ENCODE peak calls at places on chromosomes 11 and 22, in six cellular contexts. X, D, P, S, M and A are unnamed samples.

GRCh38 chr11:109229682-109230081 is 192.3 kb upstream of the C11orf87 start:
- DNase-seq in P (no peak), D (no peak), S (no peak), X (no peak), M (no peak), A (no peak)

GRCh38 chr11:7495997-7496545 is 10.8 kb downstream of the OLFML1 start:
- DNase-seq in D (no peak), X (no peak), S (no peak), M (peak), P (no peak), A (no peak)

GRCh38 chr11:77506857-77507256 is 33.0 kb upstream of the PAK1 start:
- DNase-seq in M (no peak), S (no peak), X (no peak), D (no peak), P (peak), A (no peak)

GRCh38 chr11:130020323-130020722 is 17.7 kb upstream of the PRDM10 start:
- DNase-seq in P (no peak), M (no peak), D (no peak), X (no peak), S (no peak), A (no peak)

GRCh38 chr11:68377389-68377795 is 65.0 kb downstream of the LRP5 start:
- DNase-seq in X (no peak), M (no peak), S (no peak), D (no peak), P (no peak), A (no peak)

GRCh38 chr11:107825875-107826274 is 32.7 kb downstream of the SLC35F2 start:
- DNase-seq in P (no peak), X (no peak), D (no peak), S (no peak), M (no peak), A (no peak)

GRCh38 chr11:93279911-93280347 is 50.6 kb upstream of the DEUP1 start:
- DNase-seq in X (no peak), P (no peak), S (no peak), M (peak), D (peak), A (no peak)

GRCh38 chr11:107397357-107397756 is 60.3 kb downstream of the CWF19L2 start:
- DNase-seq in D (peak), X (no peak), S (no peak), P (no peak), M (no peak), A (no peak)

GRCh38 chr11:61972796-61973602 is 5.6 kb upstream of the FTH1 start:
- DNase-seq in M (no peak), X (peak), S (no peak), P (no peak), D (no peak), A (no peak)

GRCh38 chr11:123253909-123254308 is 58.9 kb upstream of the CLMP start:
- DNase-seq in D (no peak), X (no peak), P (no peak), M (no peak), S (no peak), A (no peak)

GRCh38 chr11:118211006-118211405 is 13.8 kb downstream of the JAML start:
- DNase-seq in S (peak), D (no peak), M (no peak), P (peak), X (no peak), A (no peak)

GRCh38 chr11:117449111-117449693 is 121.5 kb downstream of the CEP164 start:
- DNase-seq in P (no peak), S (no peak), D (no peak), X (no peak), M (no peak), A (no peak)

GRCh38 chr11:109264128-109264527 is 157.9 kb upstream of the C11orf87 start:
- DNase-seq in S (no peak), M (no peak), D (no peak), X (no peak), P (no peak), A (no peak)

GRCh38 chr22:45647532-45648225 is 24.0 kb upstream of the ATXN10 start:
- DNase-seq in M (no peak), P (no peak), D (no peak), S (no peak), X (no peak), A (peak)

GRCh38 chr22:21759631-21760030 is 24.0 kb upstream of the YPEL1 start:
- DNase-seq in P (no peak), M (no peak), S (no peak), X (no peak), D (no peak), A (no peak)

GRCh38 chr22:28799834-28800307 is 498 bp downstream of the XBP1 start:
- DNase-seq in S (peak), X (peak), M (no peak), P (peak), D (peak), A (no peak)

GRCh38 chr11:130737866-130738431 is 178.3 kb downstream of the SNX19 start:
- DNase-seq in D (no peak), P (peak), M (no peak), S (peak), X (peak), A (no peak)

GRCh38 chr11:1384206-1384965 is 5.3 kb upstream of the BRSK2 start:
- DNase-seq in X (no peak), D (no peak), S (no peak), P (no peak), M (no peak), A (no peak)

GRCh38 chr22:35630891-35631290 is 13.8 kb upstream of the MB start:
- DNase-seq in X (no peak), D (no peak), M (no peak), P (no peak), S (no peak), A (peak)

GRCh38 chr11:124481365-124482323 is 36.1 kb upstream of the OR8B8 start:
- DNase-seq in X (no peak), P (peak), S (peak), M (no peak), D (peak), A (no peak)

GRCh38 chr22:36027960-36028645 is 521 bp downstream of the RBFOX2 start:
- DNase-seq in D (peak), X (no peak), S (peak), M (no peak), P (no peak), A (peak)

GRCh38 chr22:43796567-43796966 is 15.5 kb downstream of the EFCAB6 start:
- DNase-seq in S (no peak), M (no peak), P (peak), D (peak), X (peak), A (no peak)

GRCh38 chr11:18495268-18495667 is 31.5 kb downstream of the TSG101 start:
- DNase-seq in X (no peak), P (no peak), S (no peak), D (no peak), M (no peak), A (no peak)

GRCh38 chr11:31764766-31765165 is 46.4 kb downstream of the PAX6 start:
- DNase-seq in S (no peak), X (no peak), M (no peak), D (no peak), P (no peak), A (no peak)

GRCh38 chr11:57476883-57477506 is 16.7 kb downstream of the RTN4RL2 start:
- DNase-seq in X (no peak), D (peak), S (peak), P (no peak), M (no peak), A (no peak)

GRCh38 chr11:81647374-81647773 is 1086.3 kb downstream of the FAM181B start:
- DNase-seq in X (no peak), S (no peak), P (no peak), M (no peak), D (no peak), A (no peak)

GRCh38 chr11:81644239-81644840 is 1089.3 kb downstream of the FAM181B start:
- DNase-seq in M (peak), D (peak), P (peak), S (no peak), X (peak), A (no peak)
- TF ChIP-seq CTCF in M (peak), D (peak), P (peak), S (peak), X (peak), A (peak)

GRCh38 chr11:70503878-70504240 is 105.5 kb downstream of the CTTN start:
- DNase-seq in M (no peak), D (peak), P (no peak), S (no peak), X (no peak), A (peak)
- TF ChIP-seq CTCF in M (peak), D (peak), P (peak), S (no peak), X (peak), A (peak)

GRCh38 chr11:22539851-22540376 is 85.7 kb downstream of the FANCF start:
- DNase-seq in X (no peak), M (no peak), P (peak), D (peak), S (no peak), A (no peak)
- TF ChIP-seq CTCF in X (peak), M (peak), P (peak), D (peak), S (peak), A (peak)

GRCh38 chr11:34105079-34105956 is at the start of gene NAT10:
- DNase-seq in D (peak), M (peak), X (peak), P (peak), S (peak), A (peak)

GRCh38 chr11:34105957-34106504 is 602 bp downstream of the NAT10 start:
- DNase-seq in D (no peak), P (peak), M (no peak), X (no peak), S (no peak), A (no peak)

GRCh38 chr11:34098813-34099212 is 6.6 kb upstream of the NAT10 start:
- DNase-seq in D (no peak), P (no peak), S (no peak), M (no peak), X (no peak), A (no peak)

DNA sequence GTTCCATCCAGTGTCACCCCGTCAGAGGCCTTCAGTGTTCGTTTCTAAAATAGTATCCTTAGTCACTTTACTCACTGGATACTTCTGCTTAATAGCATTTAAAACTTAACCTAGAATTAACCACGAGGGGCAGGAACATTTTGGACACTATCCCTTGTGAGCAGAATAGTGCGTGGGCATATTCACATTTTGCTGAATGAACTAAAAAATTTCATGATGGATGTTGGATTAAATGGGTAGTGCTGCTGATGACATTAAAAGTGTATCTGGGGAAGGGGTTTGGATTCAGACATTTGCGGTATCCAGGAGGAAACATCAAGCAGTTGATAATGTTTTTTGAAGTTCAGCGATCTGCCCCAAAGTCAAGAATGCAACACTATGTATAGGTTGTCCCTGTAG is 750 bp upstream of the NAT10 start:
- DNase-seq in D (no peak), P (no peak), S (no peak), X (no peak), M (no peak), A (no peak)
- TF ChIP-seq CTCF in D (no peak), P (no peak), S (no peak), X (no peak), M (no peak), A (peak)

GRCh38 chr22:32205974-32206773 is 1.3 kb upstream of the RFPL2 start:
- DNase-seq in P (no peak), M (no peak), D (no peak), S (no peak), X (no peak), A (no peak)
- TF ChIP-seq CTCF in P (no peak), M (no peak), D (no peak), S (no peak), X (no peak), A (no peak)

GRCh38 chr11:44805596-44805995 is 78.8 kb downstream of the TSPAN18 start:
- DNase-seq in M (no peak), X (no peak), D (no peak), S (no peak), P (no peak), A (no peak)
- TF ChIP-seq CTCF in M (no peak), X (no peak), D (no peak), S (no peak), P (no peak), A (no peak)

DNA sequence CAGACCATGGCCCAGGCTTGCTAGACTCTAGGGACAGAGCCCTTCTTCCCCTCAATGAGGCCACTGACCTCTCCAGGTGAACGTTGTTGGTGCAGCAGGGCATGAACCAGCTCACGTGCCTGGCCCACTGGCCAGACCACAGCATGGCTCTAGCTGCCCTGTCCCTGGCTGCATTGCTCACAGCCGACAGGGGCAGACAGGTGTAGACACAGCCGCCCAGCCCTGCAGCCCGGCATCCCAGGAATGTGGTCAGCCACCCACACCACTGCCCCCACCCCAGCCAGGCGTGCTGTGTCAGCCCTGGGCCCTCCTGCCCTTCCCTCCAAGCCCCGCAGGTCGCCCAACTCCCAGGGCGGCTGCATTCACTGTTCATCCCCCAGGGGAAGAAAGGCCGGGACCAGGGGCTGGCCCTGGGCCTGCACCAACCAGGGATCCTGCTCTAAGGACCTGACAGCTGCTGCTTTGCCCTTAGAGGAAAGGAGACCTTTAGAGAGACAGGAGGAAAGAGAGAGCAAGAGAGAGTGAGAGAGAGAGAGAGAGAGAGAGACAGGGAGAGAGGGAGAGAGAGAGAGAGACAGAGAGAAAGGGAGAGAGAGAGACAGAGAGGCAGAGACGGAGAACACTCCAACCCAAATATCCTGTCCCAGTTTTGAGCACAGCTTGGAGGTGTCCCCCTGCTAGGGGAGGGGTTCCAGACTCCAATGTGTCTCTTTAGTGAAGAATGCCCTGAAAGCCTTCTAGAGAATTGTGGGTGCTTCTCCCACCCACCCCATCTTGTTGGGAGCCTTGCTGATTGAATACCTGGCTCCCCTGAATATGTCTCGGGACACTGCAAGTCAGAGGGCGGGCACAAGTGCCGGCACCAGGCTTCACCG is 44.2 kb upstream of the LINC01488 start:
- DNase-seq in X (no peak), S (no peak), D (no peak), P (no peak), M (no peak), A (peak)
- TF ChIP-seq CTCF in X (no peak), S (no peak), D (no peak), P (no peak), M (no peak), A (no peak)

GRCh38 chr11:65558785-65559509 is 788 bp upstream of the LTBP3 start:
- DNase-seq in M (no peak), P (peak), S (peak), D (no peak), X (no peak), A (peak)
- TF ChIP-seq CTCF in M (no peak), P (no peak), S (no peak), D (no peak), X (no peak), A (peak)